ENCODE peak calls at places on chromosomes 1 and 21, in six cellular contexts. E, Z, I, R, N and L are unnamed samples.

GRCh38 chr1:1215266-1215676 is 1.3 kb upstream of the TNFRSF4 start:
- DNase-seq in E (peak), Z (no peak), I (no peak), R (no peak), N (peak), L (no peak)

GRCh38 chr1:186301448-186301847 is 73.6 kb downstream of the TPR start:
- DNase-seq in E (no peak), Z (no peak), I (no peak), R (no peak), N (no peak), L (no peak)

GRCh38 chr1:15676010-15676409 is 8.1 kb upstream of the PLEKHM2 start:
- DNase-seq in E (no peak), Z (no peak), I (no peak), R (no peak), N (no peak), L (no peak)

GRCh38 chr1:150550222-150551048 is 1.2 kb downstream of the ADAMTSL4 start:
- DNase-seq in E (no peak), Z (no peak), I (no peak), R (peak), N (peak), L (peak)

GRCh38 chr21:31959881-31960280 is 87.1 kb downstream of the HUNK start:
- DNase-seq in E (no peak), Z (no peak), I (no peak), R (peak), N (no peak), L (no peak)

GRCh38 chr1:55039342-55040082 is at the start of gene PCSK9:
- DNase-seq in E (no peak), Z (peak), I (no peak), R (no peak), N (peak), L (peak)

GRCh38 chr1:45679123-45679522 is 7.2 kb downstream of the GPBP1L1 start:
- DNase-seq in E (peak), Z (no peak), I (no peak), R (no peak), N (no peak), L (no peak)

GRCh38 chr1:33036526-33037503 is at the start of gene AK2:
- DNase-seq in E (peak), Z (peak), I (peak), R (peak), N (peak), L (peak)

GRCh38 chr1:116497660-116498059 is 73.2 kb downstream of the CD58 start:
- DNase-seq in E (peak), Z (no peak), I (no peak), R (peak), N (peak), L (no peak)

GRCh38 chr1:200558866-200559459 is 61.6 kb downstream of the KIF14 start:
- DNase-seq in E (peak), Z (no peak), I (no peak), R (peak), N (peak), L (no peak)

GRCh38 chr1:184156521-184157395 is 105.2 kb downstream of the TSEN15 start:
- DNase-seq in E (no peak), Z (no peak), I (no peak), R (peak), N (no peak), L (no peak)

GRCh38 chr21:29121759-29122158 is 8.7 kb upstream of the MAP3K7CL start:
- DNase-seq in E (no peak), Z (no peak), I (no peak), R (no peak), N (no peak), L (no peak)

GRCh38 chr1:204651843-204652421 is 33.6 kb downstream of the LRRN2 start:
- DNase-seq in E (no peak), Z (peak), I (peak), R (no peak), N (no peak), L (peak)

GRCh38 chr1:9767964-9768668 is 55.6 kb downstream of the CLSTN1 start:
- DNase-seq in E (no peak), Z (no peak), I (no peak), R (peak), N (no peak), L (no peak)

GRCh38 chr1:105891308-105891707 is 1165.2 kb upstream of the PRMT6 start:
- DNase-seq in E (no peak), Z (no peak), I (no peak), R (no peak), N (no peak), L (no peak)

GRCh38 chr1:228849011-228849541 is 113.8 kb downstream of the RHOU start:
- DNase-seq in E (no peak), Z (no peak), I (no peak), R (no peak), N (no peak), L (peak)

GRCh38 chr1:41394918-41395598 is 33.8 kb downstream of the FOXO6 start:
- DNase-seq in E (no peak), Z (peak), I (peak), R (no peak), N (peak), L (peak)

GRCh38 chr1:160972939-160973338 is 18.3 kb upstream of the ITLN2 start:
- DNase-seq in E (no peak), Z (no peak), I (no peak), R (no peak), N (no peak), L (no peak)

GRCh38 chr1:154707901-154708514 is 100.0 kb upstream of the ADAR start:
- DNase-seq in E (peak), Z (no peak), I (no peak), R (peak), N (no peak), L (no peak)

GRCh38 chr21:28454978-28455600 is 537.6 kb downstream of the LTN1 start:
- DNase-seq in E (peak), Z (no peak), I (no peak), R (peak), N (no peak), L (no peak)

GRCh38 chr1:150613061-150613920 is 16.1 kb downstream of the ENSA start:
- DNase-seq in E (peak), Z (no peak), I (no peak), R (peak), N (peak), L (no peak)

DNA sequence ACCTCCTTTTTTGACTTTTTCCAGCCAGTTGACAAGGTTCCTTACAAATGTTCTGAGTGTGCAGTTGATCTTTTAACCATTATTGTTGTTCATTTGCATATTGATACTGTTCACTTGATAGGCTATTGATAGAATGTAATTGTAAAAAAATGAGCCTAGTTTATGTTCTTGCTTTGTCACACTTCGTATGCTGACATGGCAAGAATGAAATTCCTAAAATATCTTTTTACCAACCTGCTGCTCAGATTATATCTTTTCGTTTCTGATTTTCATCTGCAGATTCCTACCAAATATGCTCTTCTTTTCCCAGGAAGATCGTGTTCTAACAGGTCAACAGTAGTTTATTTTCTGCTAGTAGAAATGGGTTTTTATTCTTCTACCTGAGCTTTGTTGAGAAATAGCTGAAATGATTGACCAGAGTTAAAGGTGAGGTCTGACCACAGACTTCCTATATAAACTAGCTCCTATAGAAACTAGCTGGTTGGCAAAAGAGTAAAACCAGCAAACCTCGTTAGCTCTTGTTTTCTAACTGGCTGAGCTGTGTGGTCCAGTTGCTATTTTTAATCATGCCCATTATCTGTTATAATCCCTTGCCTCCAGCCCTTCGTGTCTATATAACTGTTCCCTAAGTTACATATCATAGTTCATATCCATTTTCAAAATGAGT is 174.8 kb downstream of the HS2ST1 start:
- DNase-seq in E (no peak), Z (no peak), I (no peak), R (peak), N (no peak), L (no peak)
- H4K91ac ChIP-seq in E (no peak), Z (no peak), I (no peak), R (no peak), N (no peak), L (no peak)

GRCh38 chr21:42523941-42524340 is 10.3 kb downstream of the SLC37A1 start:
- DNase-seq in E (no peak), Z (no peak), I (no peak), R (no peak), N (no peak), L (no peak)

GRCh38 chr21:42523211-42523610 is 9.6 kb downstream of the SLC37A1 start:
- DNase-seq in E (no peak), Z (no peak), I (no peak), R (no peak), N (no peak), L (no peak)

GRCh38 chr21:42525228-42525604 is 11.6 kb downstream of the SLC37A1 start:
- DNase-seq in E (peak), Z (no peak), I (no peak), R (peak), N (peak), L (no peak)

GRCh38 chr21:42525676-42526378 is 12.2 kb downstream of the SLC37A1 start:
- DNase-seq in E (no peak), Z (no peak), I (no peak), R (peak), N (no peak), L (no peak)

DNA sequence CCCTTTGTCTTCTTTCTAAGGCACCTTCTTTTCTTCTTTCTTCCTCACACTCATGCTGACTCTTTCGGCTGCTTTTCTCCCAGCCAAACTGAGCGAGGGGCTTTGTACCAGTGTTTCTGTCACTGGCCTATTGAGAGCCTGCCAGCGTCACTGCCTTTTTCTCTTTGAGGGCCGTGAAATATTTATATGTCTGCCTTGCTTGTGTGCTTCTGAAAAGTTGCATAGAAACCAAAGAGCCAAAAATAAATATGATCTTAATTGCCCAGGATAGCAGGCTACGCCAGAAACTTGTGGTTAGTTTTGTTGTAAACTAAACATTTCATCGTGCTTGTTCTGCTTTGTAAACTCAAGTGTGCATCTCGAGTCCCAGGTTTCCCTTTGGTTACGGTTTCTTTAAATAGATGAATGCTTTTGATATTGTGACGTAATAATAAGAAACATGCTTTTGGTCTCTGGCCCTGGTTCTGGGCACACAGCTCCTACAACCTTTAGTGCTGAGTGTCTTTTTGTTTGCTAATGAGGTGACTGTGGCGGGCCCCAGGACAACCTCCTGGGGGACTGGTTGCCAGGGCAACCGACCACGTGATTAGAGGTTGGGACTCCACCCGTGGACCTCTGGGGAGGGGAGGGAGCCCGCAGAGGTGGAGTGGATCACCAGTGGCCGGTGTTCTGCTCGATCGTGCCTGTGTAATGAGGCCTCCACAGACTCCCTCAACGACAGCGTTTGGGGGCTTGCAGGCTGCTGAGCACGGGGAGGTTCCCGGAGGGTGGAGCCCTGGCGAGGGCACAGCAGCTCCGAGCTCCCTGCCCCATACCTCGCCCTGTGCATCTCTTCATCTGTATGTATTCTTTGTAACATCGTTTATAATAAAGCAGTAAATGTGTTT is 10.9 kb downstream of the SLC37A1 start:
- DNase-seq in E (peak), Z (no peak), I (no peak), R (peak), N (peak), L (peak)
- H2AFZ ChIP-seq in E (peak), Z (peak), I (no peak), R (no peak), N (no peak), L (no peak)

GRCh38 chr1:175865041-175865766 is 121.8 kb upstream of the TNR start:
- DNase-seq in E (no peak), Z (no peak), I (peak), R (peak), N (no peak), L (peak)
- H2BK5ac ChIP-seq in E (no peak), Z (no peak), I (peak), R (no peak), N (no peak), L (peak)

GRCh38 chr21:42775123-42775522 is 104.2 kb downstream of the WDR4 start:
- DNase-seq in E (no peak), Z (no peak), I (no peak), R (no peak), N (no peak), L (no peak)
- H4K91ac ChIP-seq in E (no peak), Z (no peak), I (no peak), R (no peak), N (no peak), L (no peak)

GRCh38 chr1:17527036-17527914 is 12.2 kb upstream of the ARHGEF10L start:
- DNase-seq in E (peak), Z (no peak), I (no peak), R (no peak), N (peak), L (no peak)
- H2AFZ ChIP-seq in E (no peak), Z (peak), I (no peak), R (no peak), N (no peak), L (no peak)

GRCh38 chr1:12715896-12716437 is at the start of gene AADACL3:
- DNase-seq in E (no peak), Z (no peak), I (no peak), R (peak), N (no peak), L (peak)
- H2BK5ac ChIP-seq in E (no peak), Z (no peak), I (peak), R (peak), N (no peak), L (no peak)

GRCh38 chr1:78762113-78762512 is 112.5 kb downstream of the IFI44 start:
- DNase-seq in E (no peak), Z (no peak), I (no peak), R (no peak), N (no peak), L (no peak)
- H4K91ac ChIP-seq in E (no peak), Z (no peak), I (no peak), R (no peak), N (no peak), L (no peak)

GRCh38 chr21:44568667-44569556 is 4.6 kb upstream of the KRTAP10-4 start:
- DNase-seq in E (no peak), Z (no peak), I (no peak), R (no peak), N (no peak), L (no peak)
- H2AFZ ChIP-seq in E (no peak), Z (no peak), I (no peak), R (no peak), N (no peak), L (no peak)